ENCODE peak calls at places on chromosomes 16 and 17, in seven cellular contexts. V is uterus, K is body of pancreas, X is tibial nerve, L is lower leg skin, M is prostate gland, I is stomach. G is an unnamed sample.
A peak's percentile ranks its signal among the peaks of the same experiment; 100 is the strongest.

GRCh38 chr16:87298857-87299465 is 18.2 kb downstream of the C16orf95 start:
- DNase-seq in V (no peak), K (no peak), X (no peak), L (no peak), M (no peak), I (no peak), G (no peak)

GRCh38 chr16:75306102-75306762 is 54.8 kb upstream of the BCAR1 start:
- DNase-seq in V (no peak), K (peak; percentile 59), X (no peak), L (no peak), M (peak; percentile 10), I (peak; percentile 32), G (no peak)

GRCh38 chr17:44557653-44558285 is 485 bp downstream of the FZD2 start:
- DNase-seq in V (peak; percentile 36), K (peak; percentile 19), X (no peak), L (peak; percentile 86), M (no peak), I (peak; percentile 36), G (no peak)

GRCh38 chr16:66150691-66151090 is 215.8 kb upstream of the CDH5 start:
- DNase-seq in V (peak; percentile 28), K (no peak), X (no peak), L (no peak), M (no peak), I (no peak), G (no peak)

GRCh38 chr17:31491794-31492171 is 100.3 kb downstream of the RAB11FIP4 start:
- DNase-seq in V (no peak), K (peak; percentile 88), X (no peak), L (no peak), M (peak; percentile 36), I (no peak), G (no peak)

GRCh38 chr17:39704821-39705551 is 5.1 kb downstream of the ERBB2 start:
- DNase-seq in V (no peak), K (peak; percentile 54), X (no peak), L (no peak), M (peak; percentile 50), I (peak; percentile 77), G (no peak)

GRCh38 chr16:81995651-81996050 is 15.6 kb downstream of the SDR42E1 start:
- DNase-seq in V (no peak), K (no peak), X (no peak), L (no peak), M (no peak), I (no peak), G (no peak)

GRCh38 chr17:29720471-29720990 is 97.8 kb upstream of the CORO6 start:
- DNase-seq in V (no peak), K (no peak), X (no peak), L (no peak), M (no peak), I (no peak), G (no peak)

GRCh38 chr16:66265106-66265415 is 101.4 kb upstream of the CDH5 start:
- DNase-seq in V (no peak), K (no peak), X (no peak), L (peak; percentile 68), M (no peak), I (no peak), G (no peak)

GRCh38 chr17:27567563-27567859 is 63.5 kb upstream of the LGALS9 start:
- DNase-seq in V (no peak), K (peak; percentile 72), X (no peak), L (no peak), M (no peak), I (no peak), G (no peak)

GRCh38 chr17:50545306-50545705 is 1.7 kb upstream of the SPATA20 start:
- DNase-seq in V (no peak), K (no peak), X (no peak), L (no peak), M (no peak), I (no peak), G (no peak)

DNA sequence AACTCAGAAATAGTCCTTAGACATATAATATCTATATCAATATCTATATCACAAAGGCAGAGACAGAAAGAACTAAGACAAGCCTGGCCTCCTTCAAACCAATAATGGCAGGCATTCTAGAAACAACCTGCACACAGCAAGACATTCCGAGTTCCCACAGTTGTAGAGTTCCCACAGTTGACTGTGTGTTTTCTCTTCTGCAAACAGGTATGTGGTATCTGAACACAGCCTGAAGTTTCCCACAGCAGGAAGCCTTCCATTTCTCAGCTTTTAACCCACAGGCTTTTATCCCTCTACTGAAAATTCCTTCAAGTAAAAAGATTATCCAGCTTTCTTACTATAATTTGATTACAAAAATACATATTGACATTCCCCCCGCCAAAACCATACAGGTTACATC is 73.9 kb downstream of the ZZEF1 start:
- DNase-seq in V (no peak), K (peak; percentile 63), X (no peak), L (no peak), M (no peak), I (no peak), G (no peak)
- TF ChIP-seq POLR2A in V (no peak), K (no peak), X (no peak), L (no peak), M (no peak), I (no peak), G (no peak)

GRCh38 chr16:1532081-1532760 is 1.2 kb upstream of the TMEM204 start:
- DNase-seq in V (peak; percentile 81), K (peak; percentile 59), X (peak; percentile 67), L (peak; percentile 93), M (peak; percentile 85), I (peak; percentile 51), G (no peak)
- TF ChIP-seq POLR2A in V (no peak), K (no peak), X (no peak), L (no peak), M (peak; percentile 5), I (no peak), G (no peak)

DNA sequence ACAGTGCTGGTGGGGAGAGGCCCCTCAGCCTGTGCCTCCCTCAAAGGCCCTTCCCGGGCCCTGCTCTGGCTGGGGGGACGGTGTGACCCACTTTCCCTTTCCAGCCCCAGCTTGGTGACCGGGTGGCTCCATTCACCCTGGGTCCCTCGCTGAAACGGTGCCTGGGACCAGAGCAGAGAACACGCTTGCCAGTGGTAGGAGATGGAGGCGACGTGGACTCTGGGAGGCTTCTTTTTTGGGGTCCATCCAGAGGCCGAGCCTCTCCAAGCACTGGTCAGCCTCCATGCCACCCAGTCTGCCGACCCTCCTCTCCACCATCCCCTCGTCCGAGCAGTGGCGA is 7.7 kb downstream of the CENPX start:
- DNase-seq in V (no peak), K (no peak), X (no peak), L (no peak), M (no peak), I (no peak), G (no peak)
- TF ChIP-seq POLR2A in V (no peak), K (no peak), X (no peak), L (no peak), M (no peak), I (no peak), G (no peak)

GRCh38 chr17:6994118-6994598 is 1.7 kb upstream of the ALOX12 start:
- DNase-seq in V (no peak), K (no peak), X (no peak), L (no peak), M (no peak), I (no peak), G (no peak)
- TF ChIP-seq POLR2A in V (no peak), K (no peak), X (no peak), L (no peak), M (no peak), I (no peak), G (no peak)

DNA sequence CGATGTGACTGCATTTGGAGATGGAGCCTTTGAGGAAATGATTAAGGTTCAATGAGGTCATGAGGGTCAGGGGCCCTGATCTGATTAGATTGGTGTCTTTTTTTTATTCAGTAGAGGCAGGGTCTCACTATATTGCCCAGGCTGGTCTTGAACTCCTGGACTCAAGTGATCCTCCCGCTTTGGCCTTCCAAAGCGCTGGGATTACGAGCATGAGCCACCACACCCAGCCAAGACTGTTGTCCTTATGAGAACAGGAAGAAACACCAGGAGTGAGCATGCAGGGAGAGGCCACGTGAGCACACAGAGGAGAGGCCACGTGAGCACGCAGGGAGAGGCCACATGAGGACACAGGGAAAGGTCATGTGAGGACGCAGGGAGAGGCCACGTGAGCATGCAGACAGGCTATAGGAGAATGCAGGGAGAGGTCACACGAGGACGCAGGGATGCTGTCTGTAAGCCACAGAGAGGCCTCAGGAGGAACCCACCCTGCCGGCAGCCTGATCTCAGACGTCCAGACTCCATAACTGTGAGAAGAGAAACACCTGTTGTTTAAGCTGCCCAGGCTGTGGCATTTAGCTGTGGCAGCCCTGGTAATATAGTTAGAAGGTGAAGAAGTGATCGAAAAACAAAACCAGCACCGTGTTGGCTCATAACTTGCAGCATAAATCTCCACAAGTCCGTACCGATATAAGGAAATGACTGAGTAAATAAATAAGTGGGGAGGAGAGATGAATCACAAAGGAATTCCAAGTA is 14.5 kb upstream of the CSNK1D start:
- DNase-seq in V (peak; percentile 74), K (peak; percentile 94), X (no peak), L (no peak), M (peak; percentile 88), I (peak; percentile 90), G (peak; percentile 79)
- TF ChIP-seq POLR2A in V (no peak), K (no peak), X (no peak), L (no peak), M (peak; percentile 31), I (no peak), G (no peak)

GRCh38 chr17:64038331-64039105 is 18.1 kb upstream of the ICAM2 start:
- DNase-seq in V (no peak), K (no peak), X (no peak), L (peak; percentile 68), M (no peak), I (no peak), G (no peak)
- TF ChIP-seq POLR2A in V (no peak), K (no peak), X (no peak), L (no peak), M (no peak), I (no peak), G (no peak)

DNA sequence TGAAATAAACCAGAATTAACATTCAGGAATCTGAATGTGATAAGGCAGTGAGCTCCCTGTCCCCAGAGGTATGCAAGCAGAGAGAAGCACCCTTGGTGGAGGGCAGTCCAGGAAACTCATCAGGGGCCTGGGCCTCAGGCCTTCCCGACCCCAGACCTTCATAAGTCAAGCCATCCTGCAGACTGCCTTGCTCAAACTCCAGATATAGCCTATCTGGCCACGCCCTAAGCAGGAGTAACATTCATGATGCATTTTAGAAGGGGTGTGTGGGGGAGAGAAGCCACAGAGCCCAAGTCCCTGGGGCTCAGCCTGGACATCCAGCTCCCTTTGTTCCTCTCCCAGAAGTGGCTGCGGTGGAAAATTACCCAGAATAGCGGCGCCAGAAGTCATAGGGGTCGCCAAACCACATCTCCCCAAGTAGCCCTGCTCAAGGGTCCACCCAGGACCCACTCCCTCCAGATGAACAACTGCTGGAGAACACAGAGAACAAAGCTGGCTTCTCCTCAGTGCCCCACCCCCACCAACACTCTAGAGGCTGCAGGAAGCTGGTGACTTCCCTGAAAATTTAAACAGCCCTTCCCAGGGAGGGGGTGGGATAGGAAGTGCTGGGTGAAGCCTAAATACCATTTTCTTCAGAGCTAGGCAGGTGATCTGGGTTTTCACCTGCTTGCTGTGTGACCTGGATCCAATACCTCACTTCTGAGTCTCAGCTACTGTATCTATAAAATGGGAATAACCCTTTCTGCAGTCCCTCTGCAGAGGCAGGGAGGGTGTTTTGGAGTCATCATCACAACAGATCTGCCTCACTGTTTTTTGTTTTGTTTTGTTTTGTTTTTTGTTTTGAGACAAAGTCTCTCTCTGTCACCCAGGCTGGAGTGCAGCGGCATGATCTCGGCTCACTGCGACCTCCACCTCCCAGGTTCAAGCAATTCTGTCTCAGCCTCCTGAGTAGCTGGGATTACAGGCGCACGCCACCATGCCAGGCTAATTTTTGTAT is 1.5 kb upstream of the SREBF1 start:
- DNase-seq in V (peak; percentile 63), K (no peak), X (peak; percentile 59), L (no peak), M (peak; percentile 72), I (no peak), G (no peak)
- TF ChIP-seq POLR2A in V (no peak), K (no peak), X (no peak), L (no peak), M (no peak), I (no peak), G (no peak)

G was measured in H54.